ENCODE peak calls at places on chromosomes 12 and 14, in five cellular contexts. D is dorsolateral prefrontal cortex; U is iris pigment epithelial cell; Y is kidney tubule cell; F is stimulated activated CD4-positive, alpha-beta T cell treated with anti-CD3 and anti-CD28 coated beads, TNF-alpha, amount 100 ng/mL, for 24 hours. K is an unnamed sample.

GRCh38 chr12:96338852-96339478 is 61.3 kb downstream of the CDK17 start:
- DNase-seq in D (no peak), F (no peak), Y (no peak), U (no peak), K (no peak)

GRCh38 chr12:40331886-40332285 is 107.1 kb downstream of the LRRK2 start:
- DNase-seq in Y (no peak), D (no peak), F (no peak), U (peak), K (no peak)

GRCh38 chr12:82554529-82554928 is 132.2 kb upstream of the TMTC2 start:
- DNase-seq in D (no peak), F (no peak), U (peak), Y (peak), K (no peak)

GRCh38 chr12:113246478-113247122 is 25.3 kb downstream of the TPCN1 start:
- DNase-seq in Y (peak), U (no peak), F (no peak), D (no peak), K (no peak)

GRCh38 chr12:3988519-3989217 is 115.5 kb upstream of the PARP11 start:
- DNase-seq in D (no peak), F (no peak), Y (peak), U (no peak), K (no peak)

GRCh38 chr12:3944620-3945019 is 71.4 kb upstream of the PARP11 start:
- DNase-seq in D (no peak), F (no peak), Y (no peak), U (no peak), K (no peak)

GRCh38 chr12:87935216-87935615 is 94.0 kb downstream of the C12orf50 start:
- DNase-seq in D (no peak), F (no peak), Y (no peak), U (peak), K (no peak)

GRCh38 chr14:99195602-99196309 is 76.2 kb downstream of the BCL11B start:
- DNase-seq in D (no peak), Y (peak), F (no peak), U (peak), K (no peak)

GRCh38 chr14:96390965-96391292 is 999 bp upstream of the AK7 start:
- DNase-seq in U (no peak), Y (no peak), D (no peak), F (no peak), K (no peak)

GRCh38 chr12:117140397-117141096 is 41.3 kb upstream of the TESC start:
- DNase-seq in U (no peak), D (no peak), F (no peak), Y (no peak), K (no peak)

GRCh38 chr12:101564912-101565311 is 29.9 kb upstream of the MYBPC1 start:
- DNase-seq in D (no peak), Y (no peak), U (no peak), F (no peak), K (no peak)

GRCh38 chr14:97290977-97291376 is 493.8 kb downstream of the VRK1 start:
- DNase-seq in Y (peak), F (no peak), D (no peak), U (no peak), K (no peak)

GRCh38 chr12:54967461-54967860 is 17.1 kb downstream of the TESPA1 start:
- DNase-seq in D (no peak), U (peak), Y (no peak), F (no peak), K (no peak)

GRCh38 chr12:123139926-123140674 is 10.8 kb downstream of the PITPNM2 start:
- DNase-seq in U (peak), D (no peak), F (no peak), Y (peak), K (no peak)

GRCh38 chr14:31592619-31593018 is 31.4 kb downstream of the NUBPL start:
- DNase-seq in Y (no peak), U (peak), F (no peak), D (peak), K (no peak)

GRCh38 chr12:72369560-72369959 is 97.4 kb downstream of the TRHDE start:
- DNase-seq in F (no peak), Y (no peak), U (no peak), D (no peak), K (no peak)

GRCh38 chr14:101251812-101252442 is 309.4 kb upstream of the DIO3 start:
- DNase-seq in F (no peak), Y (no peak), U (no peak), D (no peak), K (no peak)

GRCh38 chr12:6452245-6452731 is 446 bp downstream of the TAPBPL start:
- DNase-seq in D (peak), U (no peak), F (no peak), Y (no peak), K (peak)

GRCh38 chr12:124083708-124084107 is 110.7 kb downstream of the ZNF664 start:
- DNase-seq in U (no peak), Y (no peak), F (no peak), D (no peak), K (no peak)

GRCh38 chr12:25020621-25021243 is 71.8 kb upstream of the BCAT1 start:
- DNase-seq in Y (no peak), F (no peak), D (no peak), U (no peak), K (no peak)

K was measured in HTR-8/SVneo.